ENCODE peak calls at places on chromosomes 4 and X, in eight cellular contexts. V is esophagus squamous epithelium; D is SK-N-DZ; P is HFF-Myc; O is stimulated activated CD8-positive, alpha-beta memory T cell treated with anti-CD3 and anti-CD28 coated beads, Interleukin-7, amount 100 ng/mL, for 24 hours; B is left lung; W is stimulated activated naive CD4-positive, alpha-beta T cell treated with Interleukin-2 at 50 U/mL for 16 hours; G is hepatic stellate cell. Z is an unnamed sample.

GRCh38 chrX:72621163-72621562 is 48.5 kb upstream of the HDAC8 start:
- DNase-seq in W (no peak), O (no peak), P (no peak), D (no peak), V (no peak), G (no peak), B (no peak), Z (no peak)

GRCh38 chrX:115067812-115068211 is 50.4 kb upstream of the IL13RA2 start:
- DNase-seq in W (no peak), G (no peak), O (no peak), P (no peak), V (no peak), D (no peak), B (no peak), Z (no peak)

GRCh38 chrX:371907-372306 is 14.8 kb downstream of the PPP2R3B start:
- DNase-seq in W (no peak), G (no peak), P (no peak), D (no peak), O (no peak), B (no peak), V (no peak), Z (no peak)

GRCh38 chrX:49058794-49059193 is at the start of gene CCDC120:
- DNase-seq in G (no peak), B (no peak), W (no peak), D (no peak), O (no peak), P (no peak), V (no peak), Z (no peak)

GRCh38 chr4:152172146-152172545 is 363.7 kb downstream of the FBXW7 start:
- DNase-seq in P (no peak), G (no peak), D (no peak), O (no peak), V (no peak), W (no peak), B (no peak), Z (no peak)

GRCh38 chr4:148980782-148981181 is 538.6 kb upstream of the NR3C2 start:
- DNase-seq in P (no peak), O (no peak), B (no peak), D (no peak), W (no peak), G (no peak), V (no peak), Z (no peak)

GRCh38 chr4:118756958-118757357 is 71.8 kb downstream of the METTL14 start:
- DNase-seq in G (no peak), B (no peak), W (no peak), D (no peak), O (no peak), P (no peak), V (no peak), Z (no peak)

GRCh38 chrX:103382893-103383292 is 6.6 kb downstream of the BEX3 start:
- DNase-seq in D (no peak), V (no peak), P (no peak), W (no peak), O (no peak), B (no peak), G (no peak), Z (no peak)

GRCh38 chrX:17527135-17527701 is 152.2 kb downstream of the NHS start:
- DNase-seq in O (no peak), W (no peak), V (no peak), D (no peak), P (no peak), G (no peak), B (peak), Z (no peak)

GRCh38 chr4:20354120-20354519 is 102.4 kb downstream of the SLIT2 start:
- DNase-seq in B (no peak), P (no peak), G (no peak), V (no peak), W (no peak), D (peak), O (no peak), Z (no peak)

GRCh38 chrX:35339796-35340195 is 397.2 kb downstream of the FAM47B start:
- DNase-seq in V (no peak), O (no peak), B (no peak), P (no peak), W (no peak), G (no peak), D (no peak), Z (no peak)

GRCh38 chr4:3402409-3403103 is 39.2 kb upstream of the HGFAC start:
- DNase-seq in D (no peak), W (no peak), P (peak), G (peak), O (no peak), V (no peak), B (no peak), Z (no peak)

GRCh38 chr4:85776579-85776978 is 301.6 kb downstream of the ARHGAP24 start:
- DNase-seq in P (no peak), W (no peak), V (no peak), O (no peak), G (no peak), D (no peak), B (no peak), Z (no peak)

GRCh38 chr4:20203508-20203907 is 48.2 kb upstream of the SLIT2 start:
- DNase-seq in V (no peak), D (no peak), G (no peak), B (no peak), W (no peak), O (no peak), P (peak), Z (no peak)

GRCh38 chrX:45758319-45758718 is 557.6 kb upstream of the DIPK2B start:
- DNase-seq in G (peak), O (no peak), B (no peak), P (no peak), W (peak), D (no peak), V (no peak), Z (no peak)

GRCh38 chrX:23879380-23880090 is 28.2 kb downstream of the APOO start:
- DNase-seq in V (no peak), P (no peak), W (no peak), D (no peak), O (no peak), G (no peak), B (no peak), Z (no peak)

GRCh38 chr4:102139132-102139573 is 206.1 kb downstream of the SLC39A8 start:
- DNase-seq in G (no peak), P (no peak), D (no peak), B (no peak), W (no peak), O (no peak), V (no peak), Z (no peak)

GRCh38 chr4:102387552-102388150 is 42.4 kb upstream of the SLC39A8 start:
- DNase-seq in B (no peak), V (no peak), O (no peak), G (no peak), W (no peak), P (no peak), D (no peak), Z (no peak)

GRCh38 chr4:57342406-57342805 is 232.2 kb upstream of the IGFBP7 start:
- DNase-seq in V (no peak), G (peak), W (no peak), P (no peak), O (no peak), D (no peak), B (no peak), Z (no peak)

GRCh38 chr4:7581477-7581876 is 146.7 kb upstream of the PSAPL1 start:
- DNase-seq in O (no peak), D (peak), W (no peak), P (peak), V (no peak), G (no peak), B (no peak), Z (peak)

GRCh38 chr4:3047464-3048286 is 26.7 kb downstream of the HTT-AS start:
- DNase-seq in B (peak), D (peak), O (peak), W (peak), V (peak), G (no peak), P (no peak), Z (no peak)

GRCh38 chrX:112147206-112147605 is 64.6 kb upstream of the TRPC5 start:
- DNase-seq in D (peak), B (no peak), W (no peak), V (no peak), P (no peak), O (no peak), G (peak), Z (no peak)

GRCh38 chr4:4456351-4456750 is 69.4 kb downstream of the NSG1 start:
- DNase-seq in W (no peak), O (no peak), V (no peak), B (no peak), D (no peak), G (no peak), P (no peak), Z (no peak)

GRCh38 chrX:13506574-13506973 is 62.8 kb upstream of the EGFL6 start:
- DNase-seq in G (peak), V (no peak), B (no peak), D (peak), P (no peak), W (peak), O (peak), Z (no peak)

GRCh38 chr4:111788046-111788642 is 357.1 kb upstream of the FAM241A start:
- DNase-seq in P (no peak), G (no peak), W (no peak), D (no peak), V (no peak), B (no peak), O (no peak), Z (no peak)

GRCh38 chr4:85761803-85762202 is 286.9 kb downstream of the ARHGAP24 start:
- DNase-seq in W (no peak), G (no peak), O (no peak), B (peak), D (no peak), V (no peak), P (no peak), Z (no peak)

GRCh38 chr4:127124919-127125318 is 507.8 kb upstream of the INTU start:
- DNase-seq in V (no peak), B (no peak), G (no peak), O (no peak), W (no peak), P (no peak), D (no peak), Z (no peak)

GRCh38 chrX:103554687-103555417 is 30.5 kb upstream of the TCEAL4 start:
- DNase-seq in P (peak), G (no peak), D (peak), O (peak), V (no peak), B (no peak), W (peak), Z (no peak)

GRCh38 chrX:112235547-112235946 is 153.0 kb upstream of the TRPC5 start:
- DNase-seq in P (no peak), B (no peak), W (no peak), O (no peak), D (no peak), V (no peak), G (no peak), Z (no peak)